ENCODE peak calls at places on chromosomes 11 and 22, in five cellular contexts. G is A549, S is esophagus muscularis mucosa, H is IMR-90, R is breast epithelium. D is an unnamed sample.

GRCh38 chr11:104328514-104328912 is 164.6 kb upstream of the PDGFD start:
- DNase-seq in G (no peak), S (no peak), H (no peak), R (no peak), D (no peak)

GRCh38 chr11:122697636-122698167 is 42.2 kb downstream of the UBASH3B start:
- DNase-seq in G (no peak), S (no peak), H (peak; percentile 84), R (no peak), D (no peak)

GRCh38 chr11:14725150-14725549 is 81.5 kb downstream of the PDE3B start:
- DNase-seq in G (no peak), S (no peak), H (no peak), R (no peak), D (no peak)

GRCh38 chr22:49418943-49419342 is 408.7 kb downstream of the BRD1 start:
- DNase-seq in G (no peak), S (no peak), H (no peak), R (no peak), D (no peak)

GRCh38 chr22:47781427-47782111 is 1019.1 kb downstream of the TBC1D22A start:
- DNase-seq in G (no peak), S (peak; percentile 78), H (no peak), R (no peak), D (no peak)

GRCh38 chr11:117796456-117797428 is at the start of gene DSCAML1:
- DNase-seq in G (no peak), S (no peak), H (no peak), R (no peak), D (peak; percentile 33)

GRCh38 chr11:6413791-6414231 is 5.1 kb downstream of the APBB1 start:
- DNase-seq in G (no peak), S (no peak), H (no peak), R (no peak), D (no peak)

GRCh38 chr22:50000587-50001387 is 11.8 kb downstream of the IL17REL start:
- DNase-seq in G (no peak), S (no peak), H (no peak), R (no peak), D (no peak)

GRCh38 chr11:30196400-30197206 is 34.2 kb upstream of the FSHB start:
- DNase-seq in G (peak; percentile 53), S (no peak), H (peak; percentile 37), R (no peak), D (peak; percentile 81)

GRCh38 chr11:110000045-110000502 is 93.1 kb upstream of the ZC3H12C start:
- DNase-seq in G (peak; percentile 65), S (no peak), H (peak; percentile 99), R (no peak), D (no peak)

GRCh38 chr11:79342686-79343085 is 98.1 kb downstream of the TENM4 start:
- DNase-seq in G (no peak), S (no peak), H (no peak), R (no peak), D (no peak)

GRCh38 chr22:41314821-41315220 is 13.5 kb downstream of the ZC3H7B start:
- DNase-seq in G (no peak), S (no peak), H (no peak), R (no peak), D (no peak)

GRCh38 chr11:12725047-12725862 is 51.0 kb downstream of the TEAD1 start:
- DNase-seq in G (no peak), S (no peak), H (no peak), R (no peak), D (no peak)

GRCh38 chr11:77071671-77072605 is 5.2 kb downstream of the CAPN5 start:
- DNase-seq in G (no peak), S (no peak), H (peak; percentile 37), R (no peak), D (no peak)

GRCh38 chr11:125952973-125953372 is 7.1 kb downstream of the VSIG10L2 start:
- DNase-seq in G (no peak), S (peak; percentile 92), H (no peak), R (peak; percentile 35), D (peak; percentile 36)

GRCh38 chr11:45288395-45288794 is 2.3 kb upstream of the SYT13 start:
- DNase-seq in G (no peak), S (no peak), H (no peak), R (no peak), D (no peak)

GRCh38 chr11:4090258-4090657 is 4.3 kb upstream of the RRM1 start:
- DNase-seq in G (no peak), S (no peak), H (no peak), R (no peak), D (no peak)

GRCh38 chr11:34564406-34564805 is 50.8 kb upstream of the ELF5 start:
- DNase-seq in G (no peak), S (no peak), H (peak; percentile 9), R (no peak), D (no peak)

GRCh38 chr22:30882974-30883533 is 85.5 kb downstream of the MORC2 start:
- DNase-seq in G (no peak), S (no peak), H (no peak), R (no peak), D (no peak)

GRCh38 chr22:24153959-24154358 is 27.3 kb upstream of the SUSD2 start:
- DNase-seq in G (no peak), S (no peak), H (no peak), R (no peak), D (no peak)

GRCh38 chr11:77206264-77207018 is 78.4 kb downstream of the MYO7A start:
- DNase-seq in G (no peak), S (no peak), H (no peak), R (no peak), D (no peak)

GRCh38 chr11:48006301-48006992 is 26.1 kb downstream of the PTPRJ start:
- DNase-seq in G (no peak), S (no peak), H (peak; percentile 79), R (no peak), D (no peak)

GRCh38 chr11:108865411-108865810 is 200.5 kb downstream of the DDX10 start:
- DNase-seq in G (no peak), S (no peak), H (peak; percentile 28), R (no peak), D (no peak)

GRCh38 chr22:27065259-27065658 is 407.9 kb downstream of the MIAT start:
- DNase-seq in G (no peak), S (no peak), H (no peak), R (no peak), D (no peak)
- H3K4me1 ChIP-seq in G (no peaks in the 10 kb centered on the region), S (no peaks in the 10 kb centered on the region), H (no peaks in the 10 kb centered on the region), R (no peaks in the 10 kb centered on the region), D (no peaks in the 10 kb centered on the region)

GRCh38 chr11:57567512-57568329 is at the start of gene UBE2L6:
- DNase-seq in G (peak; percentile 76), S (no peak), H (no peak), R (peak; percentile 60), D (peak; percentile 84)
- TF ChIP-seq POLR2A in G (peak; percentile 36), S (no peak), H (no peak), R (no peak), D (no peak)

GRCh38 chr11:102317099-102317767 is at the start of gene BIRC3:
- DNase-seq in G (peak; percentile 97), S (peak; percentile 93), H (peak; percentile 98), R (peak; percentile 87), D (peak; percentile 87)
- H3K4me1 ChIP-seq in G (peaks cover 68% of the 10 kb centered on the region), S (peaks cover 7% of the 10 kb centered on the region), H (peaks cover 5% of the 10 kb centered on the region), R (no peaks in the 10 kb centered on the region), D (no peaks in the 10 kb centered on the region)

DNA sequence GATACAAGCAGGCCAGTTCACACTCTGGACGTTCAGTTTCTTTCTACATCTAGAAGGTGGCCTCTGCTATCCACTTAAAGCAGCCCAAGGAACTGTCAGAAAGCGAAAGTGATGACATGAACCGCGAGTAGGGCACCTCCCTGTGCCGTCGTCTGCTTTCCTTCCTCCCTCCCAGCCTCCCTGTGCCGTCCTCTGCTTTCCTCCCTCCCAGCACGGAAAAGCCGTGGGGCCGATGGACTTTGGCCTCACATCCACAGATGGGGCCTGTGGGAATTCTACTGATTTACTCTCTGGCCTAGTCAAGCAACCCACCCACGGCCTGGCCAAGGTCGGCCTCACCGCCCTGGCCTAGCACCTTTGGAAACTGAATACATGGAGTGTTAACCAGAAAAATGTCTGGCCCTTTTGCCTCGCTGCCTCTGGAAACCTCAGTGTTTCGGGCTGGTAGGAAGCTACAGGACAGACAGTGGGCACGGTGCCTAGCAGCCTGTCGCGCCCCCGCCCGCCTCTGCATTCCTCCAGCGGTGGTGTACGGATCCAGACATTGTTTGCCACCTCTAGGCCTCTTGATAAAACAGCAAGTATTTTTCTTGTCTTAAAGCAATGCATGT is 14.2 kb downstream of the PEX26 start:
- DNase-seq in G (peak; percentile 78), S (peak; percentile 93), H (peak; percentile 43), R (peak; percentile 77), D (peak; percentile 81)
- TF ChIP-seq POLR2A in G (no peak), S (no peak), H (no peak), R (no peak), D (no peak)

GRCh38 chr22:26545827-26546226 is 33.6 kb upstream of the TFIP11 start:
- DNase-seq in G (no peak), S (no peak), H (no peak), R (no peak), D (no peak)
- H3K4me1 ChIP-seq in G (peaks cover 6% of the 10 kb centered on the region), S (peaks cover 35% of the 10 kb centered on the region), H (peaks cover 7% of the 10 kb centered on the region), R (no peaks in the 10 kb centered on the region), D (peaks cover 20% of the 10 kb centered on the region)

GRCh38 chr11:65526744-65527143 is 1.9 kb downstream of the SCYL1 start:
- DNase-seq in G (no peak), S (no peak), H (no peak), R (no peak), D (no peak)

GRCh38 chr11:65529475-65530156 is 4.7 kb downstream of the SCYL1 start:
- DNase-seq in G (no peak), S (no peak), H (no peak), R (no peak), D (peak; percentile 82)

GRCh38 chr11:65525659-65526480 is 987 bp downstream of the SCYL1 start:
- DNase-seq in G (no peak), S (no peak), H (no peak), R (no peak), D (no peak)

GRCh38 chr11:65530157-65530496 is 5.2 kb downstream of the SCYL1 start:
- DNase-seq in G (peak; percentile 58), S (no peak), H (no peak), R (no peak), D (no peak)

GRCh38 chr11:65528819-65529350 is 4.0 kb downstream of the SCYL1 start:
- DNase-seq in G (no peak), S (no peak), H (no peak), R (no peak), D (no peak)
- TF ChIP-seq POLR2A in G (no peak), S (no peak), H (no peak), R (no peak), D (no peak)

DNA sequence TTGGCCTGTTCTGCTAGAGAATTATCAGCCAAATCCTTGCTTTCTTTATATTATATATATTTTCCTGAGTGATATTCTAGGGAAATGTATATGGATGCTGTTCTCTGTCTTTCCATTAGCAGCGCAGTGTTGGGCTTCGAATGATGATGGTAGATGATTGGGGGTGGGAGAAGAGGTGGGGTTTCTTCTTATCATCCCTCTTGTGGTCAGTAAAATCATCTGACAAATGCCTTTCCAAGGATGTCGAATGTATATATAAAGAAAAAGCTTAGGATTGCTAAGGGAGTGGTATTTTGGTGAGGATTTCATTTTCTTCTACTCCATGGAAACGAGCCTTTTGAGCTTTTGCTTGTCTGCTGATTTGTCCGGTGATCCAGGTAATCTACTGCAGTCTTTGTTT is 48.9 kb downstream of the ARHGEF12 start:
- DNase-seq in G (no peak), S (no peak), H (peak; percentile 80), R (no peak), D (no peak)
- H3K4me1 ChIP-seq in G (peaks cover 75% of the 10 kb centered on the region), S (peaks cover 45% of the 10 kb centered on the region), H (peaks cover 15% of the 10 kb centered on the region), R (no peaks in the 10 kb centered on the region), D (peaks cover 7% of the 10 kb centered on the region)

D was measured in testis.